ENCODE peak calls at places on chromosomes 3 and 15, in four cellular contexts. One of them, this sample, is unnamed.

GRCh38 chr15:84572231-84572630 is 28.6 kb upstream of the ZSCAN2 start:
- DNase-seq in ovary: no peak
- DNase-seq in RWPE2: no peak
- DNase-seq in CD8-positive, alpha-beta T cell: no peak
- DNase-seq in this sample: no peak

GRCh38 chr3:100335137-100335833 is 728 bp downstream of the NIT2 start:
- DNase-seq in ovary: peak; percentile 29
- DNase-seq in RWPE2: no peak
- DNase-seq in CD8-positive, alpha-beta T cell: no peak
- DNase-seq in this sample: peak; percentile 19

GRCh38 chr3:29757054-29757777 is 476.3 kb downstream of the RBMS3 start:
- DNase-seq in CD8-positive, alpha-beta T cell: no peak
- DNase-seq in RWPE2: no peak
- DNase-seq in ovary: no peak
- DNase-seq in this sample: no peak

GRCh38 chr15:52527898-52528464 is 699 bp downstream of the MYO5A start:
- DNase-seq in CD8-positive, alpha-beta T cell: peak; percentile 67
- DNase-seq in RWPE2: no peak
- DNase-seq in ovary: no peak
- DNase-seq in this sample: peak; percentile 27

GRCh38 chr3:194086251-194087075 is 49.5 kb upstream of the HES1 start:
- DNase-seq in RWPE2: no peak
- DNase-seq in CD8-positive, alpha-beta T cell: no peak
- DNase-seq in ovary: no peak
- DNase-seq in this sample: no peak

GRCh38 chr3:186940965-186941364 is 10.6 kb downstream of the ST6GAL1 start:
- DNase-seq in RWPE2: no peak
- DNase-seq in ovary: peak; percentile 25
- DNase-seq in CD8-positive, alpha-beta T cell: no peak
- DNase-seq in this sample: peak; percentile 48

GRCh38 chr3:33128706-33129105 is 14.9 kb downstream of the CRTAP start:
- DNase-seq in RWPE2: no peak
- DNase-seq in ovary: no peak
- DNase-seq in CD8-positive, alpha-beta T cell: no peak
- DNase-seq in this sample: no peak

GRCh38 chr3:153247331-153248311 is 85.6 kb downstream of the RAP2B start:
- DNase-seq in CD8-positive, alpha-beta T cell: no peak
- DNase-seq in ovary: no peak
- DNase-seq in RWPE2: no peak
- DNase-seq in this sample: no peak

GRCh38 chr15:70792171-70792573 is 28.8 kb upstream of the UACA start:
- DNase-seq in ovary: no peak
- DNase-seq in RWPE2: no peak
- DNase-seq in CD8-positive, alpha-beta T cell: no peak
- DNase-seq in this sample: no peak

GRCh38 chr3:51539291-51539891 is 872 bp downstream of the RAD54L2 start:
- DNase-seq in CD8-positive, alpha-beta T cell: peak; percentile 48
- DNase-seq in RWPE2: no peak
- DNase-seq in ovary: no peak
- DNase-seq in this sample: peak; percentile 14

GRCh38 chr15:39235084-39235795 is 345.6 kb upstream of the THBS1 start:
- DNase-seq in RWPE2: no peak
- DNase-seq in ovary: no peak
- DNase-seq in CD8-positive, alpha-beta T cell: no peak
- DNase-seq in this sample: no peak

GRCh38 chr3:87069963-87070362 is 79.0 kb upstream of the VGLL3 start:
- DNase-seq in RWPE2: no peak
- DNase-seq in ovary: no peak
- DNase-seq in CD8-positive, alpha-beta T cell: no peak
- DNase-seq in this sample: no peak

GRCh38 chr3:127107491-127108375 is 85.2 kb upstream of the PRR23E start:
- DNase-seq in RWPE2: no peak
- DNase-seq in ovary: no peak
- DNase-seq in CD8-positive, alpha-beta T cell: no peak
- DNase-seq in this sample: no peak

GRCh38 chr3:196246612-196247308 is 30.4 kb downstream of the SLC51A start:
- DNase-seq in RWPE2: no peak
- DNase-seq in CD8-positive, alpha-beta T cell: no peak
- DNase-seq in ovary: no peak
- DNase-seq in this sample: no peak

GRCh38 chr3:194894538-194894937 is 208.9 kb downstream of the FAM43A start:
- DNase-seq in ovary: no peak
- DNase-seq in CD8-positive, alpha-beta T cell: no peak
- DNase-seq in RWPE2: no peak
- DNase-seq in this sample: no peak

GRCh38 chr3:188720636-188721035 is 451.1 kb upstream of the TPRG1 start:
- DNase-seq in RWPE2: no peak
- DNase-seq in ovary: no peak
- DNase-seq in CD8-positive, alpha-beta T cell: no peak
- DNase-seq in this sample: no peak

GRCh38 chr3:72379500-72380187 is 468.6 kb downstream of the SHQ1 start:
- DNase-seq in CD8-positive, alpha-beta T cell: no peak
- DNase-seq in RWPE2: no peak
- DNase-seq in ovary: no peak
- DNase-seq in this sample: no peak

GRCh38 chr15:100601158-100601557 is 826 bp downstream of the LINS1 start:
- DNase-seq in RWPE2: no peak
- DNase-seq in CD8-positive, alpha-beta T cell: no peak
- DNase-seq in ovary: no peak
- DNase-seq in this sample: no peak

GRCh38 chr3:186882881-186883685 is 40.6 kb downstream of the ADIPOQ start:
- DNase-seq in RWPE2: no peak
- DNase-seq in CD8-positive, alpha-beta T cell: no peak
- DNase-seq in ovary: no peak
- DNase-seq in this sample: no peak

GRCh38 chr15:28153492-28154119 is 54.5 kb upstream of the OCA2 start:
- DNase-seq in ovary: no peak
- DNase-seq in CD8-positive, alpha-beta T cell: no peak
- DNase-seq in RWPE2: no peak
- DNase-seq in this sample: no peak

GRCh38 chr3:99128740-99129505 is 227.4 kb upstream of the DCBLD2 start:
- DNase-seq in RWPE2: no peak
- DNase-seq in ovary: no peak
- DNase-seq in CD8-positive, alpha-beta T cell: no peak
- DNase-seq in this sample: no peak
- H3K4me1 ChIP-seq in RWPE2: peaks cover 25% of the 10 kb centered on the region
- H3K4me1 ChIP-seq in ovary: no peaks in the 10 kb centered on the region
- H3K4me1 ChIP-seq in CD8-positive, alpha-beta T cell: no peaks in the 10 kb centered on the region
- H3K4me1 ChIP-seq in this sample: no peaks in the 10 kb centered on the region

GRCh38 chr3:123660900-123661299 is 76.0 kb upstream of the HACD2 start:
- DNase-seq in CD8-positive, alpha-beta T cell: no peak
- DNase-seq in ovary: peak; percentile 96
- DNase-seq in RWPE2: no peak
- DNase-seq in this sample: peak; percentile 98

GRCh38 chr3:123663977-123664376 is 79.1 kb upstream of the HACD2 start:
- DNase-seq in ovary: no peak
- DNase-seq in CD8-positive, alpha-beta T cell: no peak
- DNase-seq in RWPE2: no peak
- DNase-seq in this sample: no peak

GRCh38 chr3:123660276-123660675 is 75.4 kb upstream of the HACD2 start:
- DNase-seq in ovary: no peak
- DNase-seq in RWPE2: no peak
- DNase-seq in CD8-positive, alpha-beta T cell: no peak
- DNase-seq in this sample: no peak

GRCh38 chr3:123664771-123665170 is 79.9 kb upstream of the HACD2 start:
- DNase-seq in ovary: no peak
- DNase-seq in CD8-positive, alpha-beta T cell: no peak
- DNase-seq in RWPE2: no peak
- DNase-seq in this sample: no peak

GRCh38 chr3:123661973-123662372 is 77.1 kb upstream of the HACD2 start:
- DNase-seq in CD8-positive, alpha-beta T cell: no peak
- DNase-seq in RWPE2: no peak
- DNase-seq in ovary: no peak
- DNase-seq in this sample: no peak
- H3K4me1 ChIP-seq in CD8-positive, alpha-beta T cell: no peaks in the 10 kb centered on the region
- H3K4me1 ChIP-seq in RWPE2: no peaks in the 10 kb centered on the region
- H3K4me1 ChIP-seq in ovary: peaks cover 21% of the 10 kb centered on the region
- H3K4me1 ChIP-seq in this sample: peaks cover 45% of the 10 kb centered on the region

GRCh38 chr3:134114726-134115125 is 85.0 kb upstream of the SLCO2A1 start:
- DNase-seq in CD8-positive, alpha-beta T cell: no peak
- DNase-seq in RWPE2: no peak
- DNase-seq in ovary: no peak
- DNase-seq in this sample: no peak
- H3K4me1 ChIP-seq in CD8-positive, alpha-beta T cell: no peaks in the 10 kb centered on the region
- H3K4me1 ChIP-seq in RWPE2: no peaks in the 10 kb centered on the region
- H3K4me1 ChIP-seq in ovary: no peaks in the 10 kb centered on the region
- H3K4me1 ChIP-seq in this sample: no peaks in the 10 kb centered on the region

DNA sequence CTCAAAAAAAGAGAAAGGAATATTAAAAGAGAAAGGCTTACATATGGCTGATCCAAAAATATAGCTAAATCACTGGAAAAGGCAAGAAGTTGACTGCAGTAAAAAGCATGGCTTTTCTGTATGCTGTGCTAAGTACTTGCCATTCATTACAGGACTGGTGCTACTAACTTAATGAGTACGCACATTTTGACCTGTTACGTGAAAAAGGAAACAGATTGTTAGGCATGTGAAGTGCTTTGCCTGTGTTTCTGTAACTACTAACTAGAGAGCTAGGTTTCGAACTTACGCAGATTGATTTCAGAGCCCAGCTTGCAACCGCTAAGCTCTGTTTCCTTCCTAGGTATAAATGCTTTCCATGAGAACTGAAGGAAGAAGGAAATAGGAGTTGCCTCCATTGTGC is 2.8 kb downstream of the TRNT1 start:
- DNase-seq in ovary: no peak
- DNase-seq in CD8-positive, alpha-beta T cell: no peak
- DNase-seq in RWPE2: no peak
- DNase-seq in this sample: no peak
- H3K4me1 ChIP-seq in ovary: no peaks in the 10 kb centered on the region
- H3K4me1 ChIP-seq in CD8-positive, alpha-beta T cell: peaks cover 50% of the 10 kb centered on the region
- H3K4me1 ChIP-seq in RWPE2: peaks cover 4% of the 10 kb centered on the region
- H3K4me1 ChIP-seq in this sample: no peaks in the 10 kb centered on the region

GRCh38 chr3:107598926-107599754 is 76.4 kb downstream of the BBX start:
- DNase-seq in RWPE2: no peak
- DNase-seq in ovary: peak; percentile 41
- DNase-seq in CD8-positive, alpha-beta T cell: peak; percentile 62
- DNase-seq in this sample: peak; percentile 18
- H3K4me1 ChIP-seq in RWPE2: peaks cover 12% of the 10 kb centered on the region
- H3K4me1 ChIP-seq in ovary: peaks cover 6% of the 10 kb centered on the region
- H3K4me1 ChIP-seq in CD8-positive, alpha-beta T cell: peaks cover 31% of the 10 kb centered on the region
- H3K4me1 ChIP-seq in this sample: no peaks in the 10 kb centered on the region

GRCh38 chr15:93065641-93066045 is 23.4 kb downstream of the RGMA start:
- DNase-seq in RWPE2: no peak
- DNase-seq in ovary: no peak
- DNase-seq in CD8-positive, alpha-beta T cell: no peak
- DNase-seq in this sample: no peak

GRCh38 chr15:93066834-93067648 is 22.0 kb downstream of the RGMA start:
- DNase-seq in ovary: no peak
- DNase-seq in CD8-positive, alpha-beta T cell: no peak
- DNase-seq in RWPE2: no peak
- DNase-seq in this sample: no peak

GRCh38 chr15:93067649-93068085 is 21.3 kb downstream of the RGMA start:
- DNase-seq in RWPE2: no peak
- DNase-seq in CD8-positive, alpha-beta T cell: no peak
- DNase-seq in ovary: no peak
- DNase-seq in this sample: no peak

GRCh38 chr15:93063796-93064690 is 25.0 kb downstream of the RGMA start:
- DNase-seq in CD8-positive, alpha-beta T cell: no peak
- DNase-seq in RWPE2: no peak
- DNase-seq in ovary: no peak
- DNase-seq in this sample: no peak

DNA sequence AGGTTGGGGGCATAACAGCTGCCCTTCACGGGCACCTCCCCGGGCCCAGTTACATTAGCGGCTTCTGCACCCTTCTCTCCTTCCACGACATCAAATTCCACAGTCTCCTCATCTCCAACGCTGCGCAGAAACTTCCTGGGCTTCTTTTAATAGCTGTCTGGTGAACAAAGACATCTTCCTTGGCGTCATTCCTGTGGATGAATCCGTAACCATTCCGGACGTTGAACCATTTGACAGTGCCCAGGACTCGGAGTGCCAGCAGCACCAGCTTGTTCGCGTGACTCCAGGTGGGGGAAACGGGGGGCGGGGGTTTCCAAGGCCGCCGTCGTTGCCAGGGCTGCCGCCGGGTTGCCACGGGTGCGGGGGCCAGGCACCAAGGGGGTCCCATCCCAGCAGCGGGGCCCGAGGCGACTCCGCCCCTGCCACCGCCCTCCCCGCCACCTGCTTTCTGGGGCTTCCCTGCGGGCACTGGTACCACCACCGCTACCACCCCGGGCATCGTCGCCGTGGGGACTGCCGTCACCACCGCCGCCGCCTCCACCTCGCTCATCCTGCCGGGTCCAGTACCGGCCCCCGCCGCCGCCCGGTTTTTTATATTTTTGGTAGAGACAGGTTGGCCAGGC is 22.8 kb downstream of the RGMA start:
- DNase-seq in ovary: no peak
- DNase-seq in CD8-positive, alpha-beta T cell: no peak
- DNase-seq in RWPE2: no peak
- DNase-seq in this sample: no peak
- H3K4me1 ChIP-seq in ovary: peaks cover 21% of the 10 kb centered on the region
- H3K4me1 ChIP-seq in CD8-positive, alpha-beta T cell: no peaks in the 10 kb centered on the region
- H3K4me1 ChIP-seq in RWPE2: peaks cover 11% of the 10 kb centered on the region
- H3K4me1 ChIP-seq in this sample: peaks cover 7% of the 10 kb centered on the region

This sample was measured in uterus.